ENCODE peak calls at places on chromosome 11, in four cellular contexts. One of them, this sample, is unnamed.

GRCh38 chr11:10902301-10902700 is 44.4 kb upstream of the ZBED5 start:
- DNase-seq in A549: no peak
- DNase-seq in cardiac fibroblast: no peak
- DNase-seq in tibial artery: no peak
- DNase-seq in this sample: no peak

GRCh38 chr11:20250644-20251247 is 90.5 kb upstream of the DBX1 start:
- DNase-seq in tibial artery: no peak
- DNase-seq in A549: no peak
- DNase-seq in cardiac fibroblast: no peak
- DNase-seq in this sample: no peak

GRCh38 chr11:4063348-4063747 is 31.3 kb upstream of the RRM1 start:
- DNase-seq in tibial artery: no peak
- DNase-seq in cardiac fibroblast: no peak
- DNase-seq in A549: no peak
- DNase-seq in this sample: no peak

GRCh38 chr11:68997124-68997994 is 15.7 kb downstream of the MRGPRF start:
- DNase-seq in cardiac fibroblast: no peak
- DNase-seq in tibial artery: no peak
- DNase-seq in A549: no peak
- DNase-seq in this sample: no peak

GRCh38 chr11:132576706-132577105 is 955.6 kb downstream of the OPCML start:
- DNase-seq in cardiac fibroblast: peak
- DNase-seq in tibial artery: no peak
- DNase-seq in A549: no peak
- DNase-seq in this sample: no peak

GRCh38 chr11:63375434-63375833 is 5.8 kb downstream of the SLC22A9 start:
- DNase-seq in A549: no peak
- DNase-seq in cardiac fibroblast: no peak
- DNase-seq in tibial artery: no peak
- DNase-seq in this sample: no peak

GRCh38 chr11:18394928-18395734 is 768 bp downstream of the LDHA start:
- DNase-seq in A549: peak
- DNase-seq in tibial artery: no peak
- DNase-seq in cardiac fibroblast: peak
- DNase-seq in this sample: no peak

GRCh38 chr11:76652989-76653673 is 17.4 kb downstream of the LRRC32 start:
- DNase-seq in tibial artery: peak
- DNase-seq in cardiac fibroblast: no peak
- DNase-seq in A549: no peak
- DNase-seq in this sample: no peak

GRCh38 chr11:61486004-61486615 is 22.4 kb upstream of the LRRC10B start:
- DNase-seq in A549: no peak
- DNase-seq in cardiac fibroblast: no peak
- DNase-seq in tibial artery: no peak
- DNase-seq in this sample: no peak

GRCh38 chr11:45180158-45180887 is 33.9 kb downstream of the PRDM11 start:
- DNase-seq in A549: peak
- DNase-seq in tibial artery: no peak
- DNase-seq in cardiac fibroblast: peak
- DNase-seq in this sample: peak

GRCh38 chr11:99370557-99371200 is 349.9 kb downstream of the CNTN5 start:
- DNase-seq in tibial artery: no peak
- DNase-seq in cardiac fibroblast: peak
- DNase-seq in A549: no peak
- DNase-seq in this sample: peak

GRCh38 chr11:94885581-94885980 is 87.8 kb downstream of the CWC15 start:
- DNase-seq in A549: no peak
- DNase-seq in tibial artery: no peak
- DNase-seq in cardiac fibroblast: peak
- DNase-seq in this sample: no peak

GRCh38 chr11:62137881-62138629 is 14.2 kb downstream of the INCENP start:
- DNase-seq in A549: no peak
- DNase-seq in tibial artery: no peak
- DNase-seq in cardiac fibroblast: no peak
- DNase-seq in this sample: no peak

GRCh38 chr11:28963189-28963588 is 855.0 kb downstream of the METTL15 start:
- DNase-seq in cardiac fibroblast: peak
- DNase-seq in tibial artery: no peak
- DNase-seq in A549: no peak
- DNase-seq in this sample: no peak

GRCh38 chr11:86416494-86416893 is 41.8 kb downstream of the CCDC81 start:
- DNase-seq in A549: no peak
- DNase-seq in cardiac fibroblast: no peak
- DNase-seq in tibial artery: no peak
- DNase-seq in this sample: no peak

GRCh38 chr11:29606596-29606995 is 410.2 kb downstream of the KCNA4 start:
- DNase-seq in tibial artery: no peak
- DNase-seq in A549: no peak
- DNase-seq in cardiac fibroblast: no peak
- DNase-seq in this sample: no peak

GRCh38 chr11:75425422-75425821 is 7.6 kb downstream of the KLHL35 start:
- DNase-seq in A549: peak
- DNase-seq in cardiac fibroblast: no peak
- DNase-seq in tibial artery: no peak
- DNase-seq in this sample: no peak

GRCh38 chr11:71338806-71339177 is 86.4 kb upstream of the SHANK2 start:
- DNase-seq in A549: no peak
- DNase-seq in tibial artery: no peak
- DNase-seq in cardiac fibroblast: no peak
- DNase-seq in this sample: no peak
- TF ChIP-seq CTCF in A549: no peak
- TF ChIP-seq CTCF in tibial artery: no peak
- TF ChIP-seq CTCF in cardiac fibroblast: no peak
- TF ChIP-seq CTCF in this sample: no peak

GRCh38 chr11:119691020-119691666 is 37.9 kb downstream of the NECTIN1 start:
- DNase-seq in tibial artery: no peak
- DNase-seq in cardiac fibroblast: no peak
- DNase-seq in A549: no peak
- DNase-seq in this sample: no peak
- TF ChIP-seq CTCF in tibial artery: no peak
- TF ChIP-seq CTCF in cardiac fibroblast: no peak
- TF ChIP-seq CTCF in A549: no peak
- TF ChIP-seq CTCF in this sample: no peak

GRCh38 chr11:36041988-36042606 is 98.2 kb downstream of the LDLRAD3 start:
- DNase-seq in A549: no peak
- DNase-seq in tibial artery: no peak
- DNase-seq in cardiac fibroblast: peak
- DNase-seq in this sample: peak
- TF ChIP-seq CTCF in A549: peak
- TF ChIP-seq CTCF in tibial artery: peak
- TF ChIP-seq CTCF in cardiac fibroblast: peak
- TF ChIP-seq CTCF in this sample: peak

DNA sequence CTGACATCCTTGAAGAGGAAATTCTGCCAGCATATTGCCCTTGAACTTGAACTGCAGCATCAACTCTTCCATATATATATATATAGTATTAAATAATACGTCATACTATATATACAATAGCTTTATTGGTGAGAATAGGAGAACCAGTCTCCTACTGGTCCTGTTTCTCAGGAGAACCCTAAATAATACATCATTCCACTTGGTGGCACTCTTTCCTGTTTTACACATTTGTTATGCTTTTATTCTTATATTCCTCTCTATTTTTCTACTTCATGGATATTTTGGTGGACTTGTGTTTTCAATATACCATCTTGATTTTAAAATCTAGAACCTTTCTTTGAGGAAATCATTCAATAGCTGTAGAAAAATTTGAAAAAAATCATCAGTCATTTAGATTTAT is 193.3 kb downstream of the TRPC6 start:
- DNase-seq in cardiac fibroblast: peak
- DNase-seq in tibial artery: no peak
- DNase-seq in A549: no peak
- DNase-seq in this sample: no peak
- TF ChIP-seq CTCF in cardiac fibroblast: peak
- TF ChIP-seq CTCF in tibial artery: no peak
- TF ChIP-seq CTCF in A549: peak
- TF ChIP-seq CTCF in this sample: no peak

GRCh38 chr11:112587664-112588063 is 327.0 kb upstream of the PLET1 start:
- DNase-seq in cardiac fibroblast: no peak
- DNase-seq in tibial artery: no peak
- DNase-seq in A549: no peak
- DNase-seq in this sample: no peak

GRCh38 chr11:112583246-112583893 is 322.7 kb upstream of the PLET1 start:
- DNase-seq in A549: no peak
- DNase-seq in cardiac fibroblast: no peak
- DNase-seq in tibial artery: no peak
- DNase-seq in this sample: no peak

GRCh38 chr11:112581747-112582146 is 321.1 kb upstream of the PLET1 start:
- DNase-seq in A549: no peak
- DNase-seq in tibial artery: no peak
- DNase-seq in cardiac fibroblast: no peak
- DNase-seq in this sample: no peak

GRCh38 chr11:112582366-112582765 is 321.7 kb upstream of the PLET1 start:
- DNase-seq in tibial artery: no peak
- DNase-seq in cardiac fibroblast: no peak
- DNase-seq in A549: no peak
- DNase-seq in this sample: no peak

DNA sequence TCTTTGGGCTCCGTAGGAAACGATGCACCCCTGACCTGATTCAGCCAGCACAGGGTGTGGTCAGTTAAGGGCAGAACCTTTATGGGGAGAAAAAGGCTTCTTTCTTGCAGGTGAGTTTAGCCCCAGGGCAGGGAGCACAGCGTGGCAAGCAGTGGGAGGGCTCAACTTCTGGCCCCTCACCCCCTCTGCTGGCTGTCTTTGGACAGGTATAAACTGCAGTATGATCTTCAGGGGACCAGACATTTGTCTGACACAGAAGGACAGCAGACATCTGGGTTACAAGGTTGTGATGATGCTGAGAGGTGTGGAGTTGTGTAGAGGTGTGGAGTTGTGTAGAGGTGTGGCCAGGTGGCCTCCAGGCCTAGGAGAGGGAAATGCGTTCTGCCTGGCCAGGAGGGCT is 324.0 kb upstream of the PLET1 start:
- DNase-seq in tibial artery: no peak
- DNase-seq in A549: no peak
- DNase-seq in cardiac fibroblast: no peak
- DNase-seq in this sample: peak
- TF ChIP-seq CTCF in tibial artery: no peak
- TF ChIP-seq CTCF in A549: no peak
- TF ChIP-seq CTCF in cardiac fibroblast: no peak
- TF ChIP-seq CTCF in this sample: no peak